ENCODE peak calls at places on chromosome 9, in five cellular contexts. I is activated CD4-positive, alpha-beta T cell treated with anti-CD3 and anti-CD28 coated beads for 1 hour; V is stimulated activated CD8-positive, alpha-beta memory T cell treated with anti-CD3 and anti-CD28 coated beads, Interleukin-2, amount 100 ng/mL, for 1 hour; O is stimulated activated naive CD8-positive, alpha-beta T cell treated with anti-CD3 and anti-CD28 coated beads, Interleukin-15, Interleukin-2, amounts not matched to agents 100 U/mL and 50 U/mL, for 24 hours; N is activated T-helper 9 cell treated with anti-CD3 and anti-CD28 coated beads, Interleukin-2, amount 50 U/mL, for 16 hours. Y is an unnamed sample.
A peak's percentile ranks its signal among the peaks of the same experiment; 100 is the strongest.

GRCh38 chr9:132939169-132939568 is 5.2 kb downstream of the TSC1 start:
- DNase-seq in N (no peak), I (no peak), V (no peak), O (no peak), Y (no peak)

GRCh38 chr9:3007331-3007730 is 163.4 kb upstream of the PUM3 start:
- DNase-seq in I (no peak), V (no peak), O (no peak), N (no peak), Y (no peak)

GRCh38 chr9:36625006-36625600 is 52.4 kb downstream of the MELK start:
- DNase-seq in O (no peak), V (no peak), I (no peak), N (no peak), Y (no peak)

GRCh38 chr9:131475956-131476776 is 26.6 kb upstream of the POMT1 start:
- DNase-seq in I (no peak), V (no peak), N (no peak), O (no peak), Y (no peak)

GRCh38 chr9:7117676-7118561 is 360.1 kb downstream of the KDM4C start:
- DNase-seq in I (no peak), O (no peak), N (no peak), V (no peak), Y (no peak)

GRCh38 chr9:132546148-132547051 is 36.0 kb upstream of the BARHL1 start:
- DNase-seq in I (no peak), V (no peak), N (no peak), O (no peak), Y (no peak)

GRCh38 chr9:26243722-26244121 is 565.5 kb upstream of the TUSC1 start:
- DNase-seq in I (no peak), N (no peak), O (no peak), V (no peak), Y (no peak)

GRCh38 chr9:7123743-7124142 is 366.0 kb downstream of the KDM4C start:
- DNase-seq in N (no peak), O (no peak), I (no peak), V (no peak), Y (no peak)

GRCh38 chr9:16515879-16516289 is 354.6 kb downstream of the BNC2 start:
- DNase-seq in O (no peak), I (no peak), V (no peak), N (no peak), Y (no peak)

GRCh38 chr9:107198718-107199117 is 84.4 kb upstream of the RAD23B start:
- DNase-seq in I (no peak), V (no peak), O (no peak), N (no peak), Y (no peak)

GRCh38 chr9:31996331-31996730 is 388.1 kb upstream of the ACO1 start:
- DNase-seq in O (no peak), I (no peak), N (no peak), V (no peak), Y (no peak)

GRCh38 chr9:32954642-32955041 is 46.8 kb downstream of the APTX start:
- DNase-seq in O (no peak), N (no peak), I (no peak), V (no peak), Y (no peak)

GRCh38 chr9:128115187-128116103 is 12.1 kb downstream of the PTGES2 start:
- DNase-seq in V (no peak), O (peak; percentile 52), I (no peak), N (no peak), Y (peak; percentile 60)

GRCh38 chr9:135874859-135875258 is 32.5 kb downstream of the CAMSAP1 start:
- DNase-seq in I (no peak), N (no peak), V (no peak), O (no peak), Y (no peak)

GRCh38 chr9:112145886-112146285 is 29.2 kb downstream of the SUSD1 start:
- DNase-seq in I (no peak), V (no peak), O (no peak), N (no peak), Y (no peak)

GRCh38 chr9:109307380-109308240 is 13.2 kb downstream of the EPB41L4B start:
- DNase-seq in V (no peak), I (no peak), N (no peak), O (no peak), Y (no peak)

Y was measured in activated B cell treated with CpG ODN at 0.5 μM for 24 hours.